ENCODE peak calls at places on chromosomes 2 and 18, in ten cellular contexts. I is IMR-90; C is right cardiac atrium; K is sigmoid colon; M is transverse colon; V is CD8-positive, alpha-beta T cell; E is Peyer's patch; Z is colonic mucosa; X is HepG2; Y is adrenal gland. A is an unnamed sample. For H3K4me1, the result is how much of the 10 kb centered on the place peaks cover.

GRCh38 chr2:222878877-222879601 is 18.2 kb downstream of the ACSL3 start:
- DNase-seq in I (peak), C (no peak), K (no peak), M (no peak), V (no peak), E (no peak), Z (no peak), X (peak), Y (no peak), A (no peak)

GRCh38 chr18:55856191-55856590 is 268.2 kb upstream of the TCF4 start:
- DNase-seq in I (peak), C (no peak), K (no peak), M (no peak), V (no peak), E (no peak), Z (no peak), X (no peak), Y (no peak), A (no peak)

GRCh38 chr18:63161728-63162195 is 157.8 kb downstream of the BCL2 start:
- DNase-seq in I (peak), C (peak), K (peak), M (peak), V (peak), E (peak), Z (peak), X (peak), Y (peak), A (peak)

GRCh38 chr2:148643998-148644884 is at the start of gene EPC2:
- DNase-seq in I (peak), C (peak), K (peak), M (peak), V (peak), E (peak), Z (peak), X (peak), Y (peak), A (peak)

GRCh38 chr2:80288576-80288975 is 16.0 kb downstream of the LRRTM1 start:
- DNase-seq in I (no peak), C (peak), K (peak), M (no peak), V (no peak), E (no peak), Z (no peak), X (no peak), Y (no peak), A (no peak)

GRCh38 chr18:79396431-79397287 is 929 bp downstream of the NFATC1 start:
- DNase-seq in I (peak), C (peak), K (peak), M (peak), V (peak), E (peak), Z (peak), X (no peak), Y (no peak), A (peak)

GRCh38 chr18:23131693-23132319 is 3.5 kb upstream of the CABLES1 start:
- DNase-seq in I (peak), C (no peak), K (peak), M (peak), V (peak), E (peak), Z (peak), X (peak), Y (peak), A (peak)

GRCh38 chr2:219204425-219205164 is 2.0 kb upstream of the ZFAND2B start:
- DNase-seq in I (no peak), C (no peak), K (peak), M (no peak), V (no peak), E (no peak), Z (no peak), X (no peak), Y (no peak), A (no peak)

GRCh38 chr2:100294162-100294497 is 28.2 kb downstream of the LONRF2 start:
- DNase-seq in I (no peak), C (no peak), K (no peak), M (no peak), V (no peak), E (no peak), Z (no peak), X (no peak), Y (peak), A (no peak)

GRCh38 chr2:119419065-119419464 is 12.6 kb upstream of the TMEM37 start:
- DNase-seq in I (no peak), C (no peak), K (no peak), M (no peak), V (no peak), E (no peak), Z (no peak), X (no peak), Y (no peak), A (no peak)

GRCh38 chr18:6876646-6877045 is 147.1 kb downstream of the ARHGAP28 start:
- DNase-seq in I (peak), C (no peak), K (no peak), M (no peak), V (no peak), E (no peak), Z (no peak), X (no peak), Y (no peak), A (no peak)

GRCh38 chr2:147045113-147045512 is 799.7 kb upstream of the ACVR2A start:
- DNase-seq in I (peak), C (no peak), K (no peak), M (peak), V (peak), E (no peak), Z (peak), X (peak), Y (peak), A (peak)

GRCh38 chr2:193409951-193410350 is 1215.2 kb upstream of the TMEFF2 start:
- DNase-seq in I (no peak), C (no peak), K (no peak), M (no peak), V (no peak), E (no peak), Z (no peak), X (no peak), Y (no peak), A (no peak)

GRCh38 chr2:143258126-143258892 is 129.1 kb downstream of the ARHGAP15 start:
- DNase-seq in I (no peak), C (no peak), K (no peak), M (no peak), V (no peak), E (no peak), Z (no peak), X (no peak), Y (no peak), A (peak)

GRCh38 chr2:85132392-85132791 is 800 bp upstream of the TCF7L1 start:
- DNase-seq in I (peak), C (peak), K (no peak), M (no peak), V (no peak), E (no peak), Z (no peak), X (no peak), Y (no peak), A (no peak)

GRCh38 chr2:135664623-135665068 is 77.0 kb upstream of the UBXN4 start:
- DNase-seq in I (peak), C (no peak), K (no peak), M (no peak), V (no peak), E (no peak), Z (no peak), X (no peak), Y (no peak), A (no peak)

GRCh38 chr18:68847219-68847860 is 49.5 kb downstream of the CCDC102B start:
- DNase-seq in I (peak), C (no peak), K (no peak), M (no peak), V (no peak), E (no peak), Z (no peak), X (peak), Y (no peak), A (no peak)

GRCh38 chr2:55707751-55708150 is 14.1 kb upstream of the PNPT1 start:
- DNase-seq in I (no peak), C (no peak), K (no peak), M (no peak), V (no peak), E (no peak), Z (no peak), X (no peak), Y (no peak), A (no peak)

GRCh38 chr2:136394136-136395060 is 276.4 kb upstream of the CXCR4 start:
- DNase-seq in I (no peak), C (no peak), K (no peak), M (no peak), V (no peak), E (no peak), Z (no peak), X (no peak), Y (no peak), A (no peak)

GRCh38 chr2:9152975-9153402 is 53.6 kb upstream of the ASAP2 start:
- DNase-seq in I (no peak), C (no peak), K (peak), M (no peak), V (no peak), E (no peak), Z (no peak), X (no peak), Y (no peak), A (no peak)

DNA sequence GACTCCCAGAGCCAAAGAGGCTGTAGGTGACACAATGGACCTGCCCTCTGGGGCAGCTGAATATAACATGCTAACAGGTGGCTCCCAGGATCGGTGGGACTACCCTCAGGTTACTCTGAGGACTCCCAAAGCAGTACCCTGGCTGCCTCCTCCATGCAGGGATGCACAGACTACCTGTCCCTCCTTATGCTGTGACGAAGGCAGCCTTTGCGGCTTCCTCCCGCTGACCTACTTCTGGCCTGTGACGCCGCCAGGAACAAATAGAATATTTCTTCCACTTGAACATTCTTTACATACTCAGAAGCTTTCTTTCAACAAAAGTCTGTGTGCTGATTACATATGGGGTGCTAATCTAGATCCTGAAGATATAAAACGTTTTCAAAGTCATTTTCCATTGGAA is 58.7 kb upstream of the STK17B start:
- DNase-seq in I (no peak), C (no peak), K (no peak), M (peak), V (no peak), E (peak), Z (peak), X (no peak), Y (no peak), A (peak)
- H3K4me1 ChIP-seq in I (under half), C (under half), K (under half), M (under half), V (half or more), E (under half), Z (under half), X (under half), Y (under half), A (half or more)

DNA sequence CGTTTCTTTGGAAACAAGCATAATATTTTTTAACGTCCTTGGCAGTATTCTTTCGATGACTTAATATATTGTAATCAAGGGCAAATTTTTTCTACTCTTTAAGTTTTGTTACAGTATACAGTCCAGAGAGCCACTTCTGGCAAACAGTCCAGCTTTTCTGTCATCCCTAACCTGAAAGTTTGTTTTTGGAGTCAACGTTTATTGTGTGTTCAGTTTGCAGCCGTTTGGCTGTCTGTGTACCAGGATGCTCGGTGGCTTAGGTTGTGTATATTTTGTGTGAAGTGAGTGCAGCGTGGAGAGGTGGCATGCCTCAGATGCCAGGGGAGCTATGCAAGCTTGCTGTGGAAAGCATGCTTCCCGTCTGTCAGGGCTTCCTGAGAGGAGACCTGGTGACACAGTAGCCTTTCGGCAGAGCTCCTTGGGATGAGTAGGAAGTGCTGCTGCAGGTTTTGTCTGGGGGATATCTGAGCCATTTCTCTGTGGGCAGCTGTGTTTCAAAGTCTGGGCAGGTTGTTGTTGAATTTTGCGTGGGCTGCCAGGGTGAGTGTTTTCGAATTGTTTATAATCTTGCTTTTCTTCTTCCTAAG is 14.7 kb downstream of the MAP3K20 start:
- DNase-seq in I (peak), C (peak), K (no peak), M (no peak), V (no peak), E (no peak), Z (no peak), X (no peak), Y (no peak), A (no peak)
- H3K4me3 ChIP-seq in I (no peak), C (no peak), K (peak), M (no peak), V (no peak), E (no peak), Z (no peak), X (no peak), Y (no peak), A (no peak)

GRCh38 chr2:199987586-199987985 is 32.2 kb downstream of the MAIP1 start:
- DNase-seq in I (no peak), C (no peak), K (no peak), M (no peak), V (no peak), E (no peak), Z (no peak), X (no peak), Y (no peak), A (no peak)

GRCh38 chr2:199985625-199986207 is 30.3 kb downstream of the MAIP1 start:
- DNase-seq in I (peak), C (no peak), K (no peak), M (peak), V (peak), E (peak), Z (peak), X (peak), Y (peak), A (peak)

GRCh38 chr2:199979841-199980628 is 24.7 kb downstream of the MAIP1 start:
- DNase-seq in I (peak), C (peak), K (peak), M (peak), V (peak), E (peak), Z (peak), X (peak), Y (peak), A (peak)

GRCh38 chr2:199982444-199982843 is 27.1 kb downstream of the MAIP1 start:
- DNase-seq in I (no peak), C (no peak), K (no peak), M (no peak), V (no peak), E (no peak), Z (no peak), X (no peak), Y (no peak), A (no peak)

GRCh38 chr2:199983534-199983933 is 28.2 kb downstream of the MAIP1 start:
- DNase-seq in I (no peak), C (no peak), K (no peak), M (no peak), V (no peak), E (no peak), Z (no peak), X (no peak), Y (no peak), A (no peak)
- H3K4me1 ChIP-seq in I (under half), C (under half), K (under half), M (under half), V (under half), E (under half), Z (under half), X (under half), Y (under half), A (under half)

DNA sequence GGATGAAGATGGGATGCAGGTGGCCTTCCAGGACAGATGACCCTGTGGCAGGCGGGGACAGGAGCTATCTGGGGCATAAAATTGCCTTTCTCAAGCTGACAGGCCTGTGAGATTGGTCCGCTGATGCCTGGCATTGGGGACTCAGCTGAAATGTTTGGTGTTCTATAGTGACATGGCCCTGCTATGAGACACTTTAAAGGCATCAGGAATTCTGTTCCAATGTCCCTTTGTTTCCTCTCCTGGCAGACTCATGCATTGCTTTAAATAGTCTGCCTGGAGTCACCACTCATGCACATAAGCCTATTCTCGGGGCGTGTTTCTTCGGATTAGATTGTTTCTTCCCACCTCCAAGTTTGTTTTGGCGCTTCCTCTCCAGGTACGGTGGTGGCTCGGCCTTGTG is 135.8 kb downstream of the ALPK2 start:
- DNase-seq in I (no peak), C (no peak), K (no peak), M (no peak), V (no peak), E (no peak), Z (no peak), X (no peak), Y (no peak), A (no peak)
- H3K4me3 ChIP-seq in I (no peak), C (no peak), K (no peak), M (no peak), V (no peak), E (no peak), Z (no peak), X (no peak), Y (no peak), A (no peak)

GRCh38 chr18:13518382-13518781 is 208.0 kb downstream of the FAM210A start:
- DNase-seq in I (no peak), C (no peak), K (no peak), M (no peak), V (no peak), E (no peak), Z (no peak), X (no peak), Y (no peak), A (no peak)

GRCh38 chr18:13516855-13517254 is 209.5 kb downstream of the FAM210A start:
- DNase-seq in I (no peak), C (no peak), K (no peak), M (no peak), V (no peak), E (no peak), Z (no peak), X (no peak), Y (no peak), A (no peak)

GRCh38 chr18:13520306-13520705 is 206.1 kb downstream of the FAM210A start:
- DNase-seq in I (no peak), C (peak), K (peak), M (no peak), V (no peak), E (no peak), Z (no peak), X (no peak), Y (peak), A (no peak)

GRCh38 chr18:13514558-13514957 is 211.8 kb downstream of the FAM210A start:
- DNase-seq in I (no peak), C (no peak), K (no peak), M (no peak), V (no peak), E (no peak), Z (no peak), X (no peak), Y (no peak), A (no peak)

GRCh38 chr18:13517369-13517768 is 209.0 kb downstream of the FAM210A start:
- DNase-seq in I (no peak), C (no peak), K (no peak), M (no peak), V (no peak), E (no peak), Z (no peak), X (no peak), Y (no peak), A (no peak)
- H3K4me1 ChIP-seq in I (under half), C (under half), K (under half), M (under half), V (under half), E (under half), Z (under half), X (under half), Y (under half), A (under half)

GRCh38 chr2:144835634-144836351 is 315.9 kb upstream of the ZEB2 start:
- DNase-seq in I (peak), C (no peak), K (no peak), M (no peak), V (no peak), E (no peak), Z (no peak), X (no peak), Y (no peak), A (no peak)

GRCh38 chr2:144834363-144834762 is 314.4 kb upstream of the ZEB2 start:
- DNase-seq in I (no peak), C (no peak), K (no peak), M (no peak), V (no peak), E (no peak), Z (no peak), X (no peak), Y (no peak), A (no peak)

GRCh38 chr2:144836635-144837350 is 316.9 kb upstream of the ZEB2 start:
- DNase-seq in I (peak), C (no peak), K (no peak), M (no peak), V (no peak), E (no peak), Z (no peak), X (no peak), Y (no peak), A (no peak)

GRCh38 chr2:144832048-144832447 is 312.1 kb upstream of the ZEB2 start:
- DNase-seq in I (no peak), C (no peak), K (no peak), M (no peak), V (no peak), E (no peak), Z (no peak), X (no peak), Y (no peak), A (no peak)

GRCh38 chr2:144834954-144835633 is 315.2 kb upstream of the ZEB2 start:
- DNase-seq in I (peak), C (no peak), K (peak), M (no peak), V (no peak), E (no peak), Z (no peak), X (no peak), Y (no peak), A (no peak)
- H3K4me3 ChIP-seq in I (peak), C (no peak), K (no peak), M (no peak), V (no peak), E (no peak), Z (no peak), X (no peak), Y (no peak), A (no peak)

GRCh38 chr2:127649684-127650040 is 3.7 kb downstream of the GPR17 start:
- DNase-seq in I (peak), C (peak), K (peak), M (peak), V (peak), E (peak), Z (peak), X (peak), Y (peak), A (peak)
- H3K4me1 ChIP-seq in I (under half), C (under half), K (half or more), M (half or more), V (under half), E (under half), Z (under half), X (half or more), Y (under half), A (under half)

GRCh38 chr2:235493402-235493774 is 455 bp upstream of the AGAP1 start:
- DNase-seq in I (peak), C (no peak), K (peak), M (no peak), V (no peak), E (no peak), Z (no peak), X (no peak), Y (no peak), A (no peak)

GRCh38 chr2:235495373-235496238 is 1.8 kb downstream of the AGAP1 start:
- DNase-seq in I (no peak), C (no peak), K (no peak), M (no peak), V (no peak), E (no peak), Z (no peak), X (no peak), Y (no peak), A (no peak)

GRCh38 chr2:235493775-235494715 is at the start of gene AGAP1:
- DNase-seq in I (peak), C (peak), K (peak), M (peak), V (no peak), E (peak), Z (peak), X (peak), Y (peak), A (peak)

GRCh38 chr2:235494716-235495372 is 1.0 kb downstream of the AGAP1 start:
- DNase-seq in I (peak), C (peak), K (peak), M (peak), V (no peak), E (no peak), Z (no peak), X (no peak), Y (peak), A (no peak)

DNA sequence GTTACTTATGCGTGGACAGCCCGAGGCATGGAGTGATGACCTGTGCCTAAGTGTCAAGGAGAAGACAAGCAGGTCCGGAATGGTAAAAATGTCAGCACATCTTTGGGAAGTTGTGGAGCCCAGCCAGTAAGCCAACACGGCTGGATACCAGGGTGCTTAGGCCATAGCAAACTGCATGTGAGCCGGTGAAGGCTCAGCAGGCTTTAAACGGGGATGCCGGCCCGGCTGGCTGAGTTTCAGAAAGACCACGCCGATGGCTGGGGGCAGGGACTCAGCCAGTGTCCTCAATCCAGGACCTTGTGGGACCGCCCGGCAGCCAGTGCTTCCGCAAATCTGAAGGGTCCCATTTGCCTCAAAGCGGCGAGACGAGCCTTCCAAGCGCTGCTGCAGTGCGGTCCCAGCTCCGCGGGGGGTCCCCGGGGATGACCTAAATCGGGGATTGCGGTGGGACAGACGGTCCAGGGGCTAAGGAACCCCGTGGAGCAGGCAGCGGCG is 946 bp upstream of the AGAP1 start:
- DNase-seq in I (no peak), C (peak), K (no peak), M (no peak), V (no peak), E (no peak), Z (no peak), X (no peak), Y (no peak), A (no peak)
- H3K4me3 ChIP-seq in I (peak), C (peak), K (peak), M (peak), V (no peak), E (peak), Z (peak), X (no peak), Y (peak), A (no peak)

GRCh38 chr18:30927042-30927441 is 115.5 kb downstream of the DSC3 start:
- DNase-seq in I (no peak), C (no peak), K (no peak), M (no peak), V (no peak), E (no peak), Z (no peak), X (no peak), Y (no peak), A (no peak)
- H3K4me1 ChIP-seq in I (under half), C (under half), K (under half), M (under half), V (under half), E (under half), Z (under half), X (under half), Y (under half), A (under half)